ENCODE peak calls at places on chromosome 14, in seven cellular contexts. M is mesothelial cell of epicardium, P is MM.1S, C is neural progenitor cell, X is right atrium auricular region, Q is RWPE1, G is transverse colon. K is an unnamed sample.

GRCh38 chr14:74491952-74492351 is 1.2 kb downstream of the NPC2 start:
- DNase-seq in M (no peak), P (peak; percentile 59), C (peak; percentile 50), X (no peak), Q (peak; percentile 50), G (no peak), K (peak; percentile 55)

GRCh38 chr14:103104654-103105511 is 10.4 kb downstream of the EXOC3L4 start:
- DNase-seq in M (peak; percentile 89), P (peak; percentile 33), C (peak; percentile 77), X (no peak), Q (peak; percentile 75), G (peak; percentile 78), K (peak; percentile 94)

GRCh38 chr14:58829594-58829993 is 191.8 kb downstream of the DACT1 start:
- DNase-seq in M (no peak), P (no peak), C (no peak), X (no peak), Q (peak; percentile 9), G (no peak), K (no peak)

GRCh38 chr14:30443368-30444007 is 115.5 kb upstream of the G2E3 start:
- DNase-seq in M (no peak), P (peak; percentile 37), C (peak; percentile 69), X (no peak), Q (peak; percentile 20), G (no peak), K (peak; percentile 9)

GRCh38 chr14:103140316-103141109 is 17.3 kb downstream of the TNFAIP2 start:
- DNase-seq in M (no peak), P (peak; percentile 80), C (no peak), X (no peak), Q (no peak), G (no peak), K (peak; percentile 92)

GRCh38 chr14:76546426-76547221 is 170.7 kb downstream of the ESRRB start:
- DNase-seq in M (peak; percentile 55), P (no peak), C (peak; percentile 78), X (no peak), Q (peak; percentile 39), G (no peak), K (peak; percentile 54)

GRCh38 chr14:76924363-76925151 is 98.3 kb downstream of the LRRC74A start:
- DNase-seq in M (no peak), P (no peak), C (peak; percentile 83), X (no peak), Q (no peak), G (no peak), K (no peak)

GRCh38 chr14:92384461-92385133 is 61.6 kb downstream of the SLC24A4 start:
- DNase-seq in M (no peak), P (no peak), C (no peak), X (no peak), Q (no peak), G (no peak), K (no peak)

GRCh38 chr14:22984959-22985658 is 2.8 kb upstream of the AJUBA start:
- DNase-seq in M (no peak), P (no peak), C (no peak), X (no peak), Q (no peak), G (no peak), K (no peak)

GRCh38 chr14:41285193-41285748 is 321.4 kb upstream of the LRFN5 start:
- DNase-seq in M (peak; percentile 44), P (peak; percentile 50), C (peak; percentile 60), X (no peak), Q (peak; percentile 1), G (no peak), K (no peak)

GRCh38 chr14:64212666-64213065 is 81.5 kb downstream of the ESR2 start:
- DNase-seq in M (no peak), P (no peak), C (no peak), X (no peak), Q (no peak), G (no peak), K (no peak)

GRCh38 chr14:68580096-68580640 is 212.7 kb downstream of the ZFP36L1 start:
- DNase-seq in M (no peak), P (no peak), C (no peak), X (no peak), Q (no peak), G (no peak), K (no peak)
- TF ChIP-seq CTCF in M (no peak), P (no peak), C (no peak), X (no peak), Q (no peak), G (no peak), K (no peak)

DNA sequence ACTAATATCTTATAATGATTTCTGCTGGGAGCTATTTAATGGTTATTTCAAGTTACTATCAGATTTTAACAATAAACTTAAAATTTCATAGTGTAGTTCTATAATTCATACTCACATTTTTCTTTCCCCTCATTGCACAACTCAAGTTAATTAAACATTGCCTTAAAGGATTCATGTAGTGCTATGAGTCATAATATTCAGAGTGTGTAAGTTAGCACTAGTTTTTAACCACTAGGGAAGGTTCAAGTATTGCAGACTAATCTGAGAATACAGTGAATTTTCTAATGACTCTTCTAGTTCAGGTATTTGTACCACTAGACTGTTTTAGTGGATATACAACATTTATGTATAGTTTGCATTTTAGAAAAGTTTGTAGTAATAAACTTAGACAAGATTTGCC is 49.9 kb downstream of the FOXA1 start:
- DNase-seq in M (no peak), P (no peak), C (no peak), X (no peak), Q (no peak), G (no peak), K (no peak)
- TF ChIP-seq CTCF in M (no peak), P (no peak), C (no peak), X (no peak), Q (no peak), G (no peak), K (no peak)

DNA sequence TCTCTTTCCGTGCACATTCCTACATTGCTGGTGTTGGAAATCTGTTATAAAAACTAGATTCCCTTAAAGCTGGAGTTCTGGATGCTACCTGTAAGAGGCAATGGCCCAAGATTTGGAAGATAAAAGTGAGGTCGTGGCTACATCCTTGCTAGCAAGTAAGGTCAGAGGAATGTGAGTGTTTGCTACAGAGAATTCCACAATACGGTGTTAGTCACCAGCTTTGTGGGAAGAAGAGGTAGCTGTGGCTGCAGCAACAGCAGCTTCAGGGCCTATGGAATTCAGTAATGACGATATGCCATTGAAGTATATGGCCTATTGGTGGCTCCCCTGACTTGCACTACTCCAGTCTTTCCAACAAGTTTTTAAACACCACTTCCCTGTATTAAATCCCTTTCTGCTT is 227.7 kb upstream of the TMEM260 start:
- DNase-seq in M (no peak), P (no peak), C (no peak), X (no peak), Q (peak; percentile 8), G (no peak), K (no peak)
- TF ChIP-seq CTCF in M (no peak), P (no peak), C (no peak), X (no peak), Q (no peak), G (no peak), K (no peak)

GRCh38 chr14:61321385-61322010 is at the start of gene PRKCH:
- DNase-seq in M (peak; percentile 74), P (peak; percentile 7), C (peak; percentile 73), X (peak; percentile 77), Q (peak; percentile 67), G (peak; percentile 79), K (peak; percentile 88)
- TF ChIP-seq CTCF in M (no peak), P (no peak), C (peak; percentile 31), X (peak; percentile 50), Q (peak; percentile 40), G (no peak), K (peak; percentile 41)

K was measured in GM13977.